ENCODE peak calls at places on chromosome 7, in five cellular contexts. O is aorta, E is ascending aorta, G is psoas muscle, P is esophagus squamous epithelium. L is an unnamed sample.

GRCh38 chr7:20385121-20385520 is 54.4 kb downstream of the ITGB8 start:
- DNase-seq in O (no peak), E (no peak), G (no peak), P (no peak), L (no peak)

GRCh38 chr7:5218564-5219360 is 28.7 kb downstream of the WIPI2 start:
- DNase-seq in O (peak; percentile 60), E (no peak), G (no peak), P (no peak), L (no peak)

GRCh38 chr7:150737265-150738055 is at the start of gene GIMAP5:
- DNase-seq in O (no peak), E (no peak), G (peak; percentile 53), P (no peak), L (peak; percentile 60)

GRCh38 chr7:123864012-123864411 is 19.0 kb downstream of the HYAL4 start:
- DNase-seq in O (no peak), E (no peak), G (no peak), P (no peak), L (no peak)

GRCh38 chr7:116497708-116498107 is 1.8 kb upstream of the CAV2 start:
- DNase-seq in O (no peak), E (no peak), G (no peak), P (no peak), L (no peak)

GRCh38 chr7:94001396-94001795 is 2.8 kb downstream of the BET1 start:
- DNase-seq in O (no peak), E (no peak), G (no peak), P (no peak), L (no peak)

GRCh38 chr7:2405601-2406345 is 2.4 kb downstream of the CHST12 start:
- DNase-seq in O (no peak), E (no peak), G (no peak), P (no peak), L (peak; percentile 86)

GRCh38 chr7:105439174-105439893 is 50.6 kb upstream of the SRPK2 start:
- DNase-seq in O (no peak), E (no peak), G (no peak), P (no peak), L (no peak)

GRCh38 chr7:30026229-30027064 is at the start of gene FKBP14:
- DNase-seq in O (peak; percentile 98), E (peak; percentile 94), G (peak; percentile 98), P (peak; percentile 79), L (peak; percentile 89)

GRCh38 chr7:100679927-100680588 is 6.5 kb downstream of the GNB2 start:
- DNase-seq in O (no peak), E (no peak), G (peak; percentile 81), P (no peak), L (no peak)

GRCh38 chr7:152117356-152117755 is 91.9 kb downstream of the GALNT11 start:
- DNase-seq in O (no peak), E (no peak), G (no peak), P (no peak), L (no peak)

GRCh38 chr7:24477807-24478655 is 95.2 kb upstream of the PALS2 start:
- DNase-seq in O (peak; percentile 54), E (no peak), G (no peak), P (no peak), L (no peak)

GRCh38 chr7:29565982-29566746 is 2.5 kb downstream of the PRR15 start:
- DNase-seq in O (peak; percentile 57), E (no peak), G (peak; percentile 51), P (no peak), L (no peak)

GRCh38 chr7:13578294-13578693 is 411.2 kb downstream of the ETV1 start:
- DNase-seq in O (no peak), E (no peak), G (no peak), P (no peak), L (no peak)

GRCh38 chr7:111092406-111093160 is 1.7 kb downstream of the LRRN3 start:
- DNase-seq in O (no peak), E (no peak), G (no peak), P (no peak), L (no peak)

DNA sequence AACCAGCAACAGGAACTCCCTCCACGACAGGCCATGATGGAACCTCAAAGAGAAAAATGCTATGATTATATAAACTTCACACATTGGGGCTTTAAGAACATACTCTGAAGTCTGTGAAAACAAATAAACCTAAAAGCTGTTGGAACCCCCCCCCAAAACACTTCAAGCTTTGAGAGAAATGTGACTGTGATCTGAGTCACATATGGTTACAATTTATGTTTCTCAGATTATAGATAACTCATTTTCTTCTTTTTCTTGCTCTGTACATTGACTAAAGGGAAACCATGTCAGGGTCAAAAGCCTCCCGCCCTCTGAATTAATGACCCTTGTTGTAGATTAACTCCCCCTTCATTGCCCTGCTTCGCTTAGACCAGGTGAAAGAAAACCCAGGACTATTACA is 15.8 kb downstream of the VOPP1 start:
- DNase-seq in O (no peak), E (no peak), G (no peak), P (no peak), L (no peak)
- H3K4me1 ChIP-seq in O (no peaks in the 10 kb centered on the region), E (peaks cover 19% of the 10 kb centered on the region), G (peaks cover 39% of the 10 kb centered on the region), P (peaks cover 60% of the 10 kb centered on the region), L (peaks cover 84% of the 10 kb centered on the region)

GRCh38 chr7:824106-824505 is 8.2 kb upstream of the SUN1 start:
- DNase-seq in O (peak; percentile 18), E (no peak), G (peak; percentile 30), P (no peak), L (no peak)
- H3K4me1 ChIP-seq in O (peaks cover 4% of the 10 kb centered on the region), E (peaks cover 50% of the 10 kb centered on the region), G (peaks cover 91% of the 10 kb centered on the region), P (peaks cover 89% of the 10 kb centered on the region), L (peaks cover 8% of the 10 kb centered on the region)

GRCh38 chr7:144830811-144831210 is 5.0 kb downstream of the TPK1 start:
- DNase-seq in O (no peak), E (no peak), G (no peak), P (no peak), L (no peak)

GRCh38 chr7:144835668-144836544 is at the start of gene TPK1:
- DNase-seq in O (peak; percentile 96), E (peak; percentile 68), G (peak; percentile 95), P (peak; percentile 71), L (peak; percentile 92)

GRCh38 chr7:144836545-144836842 is 641 bp upstream of the TPK1 start:
- DNase-seq in O (no peak), E (no peak), G (no peak), P (no peak), L (no peak)

GRCh38 chr7:144834516-144835165 is 1.2 kb downstream of the TPK1 start:
- DNase-seq in O (peak; percentile 54), E (no peak), G (no peak), P (no peak), L (no peak)

GRCh38 chr7:144835166-144835611 is 664 bp downstream of the TPK1 start:
- DNase-seq in O (peak; percentile 52), E (no peak), G (no peak), P (no peak), L (no peak)
- H3K4me1 ChIP-seq in O (no peaks in the 10 kb centered on the region), E (peaks cover 13% of the 10 kb centered on the region), G (peaks cover 4% of the 10 kb centered on the region), P (peaks cover 24% of the 10 kb centered on the region), L (peaks cover 46% of the 10 kb centered on the region)

DNA sequence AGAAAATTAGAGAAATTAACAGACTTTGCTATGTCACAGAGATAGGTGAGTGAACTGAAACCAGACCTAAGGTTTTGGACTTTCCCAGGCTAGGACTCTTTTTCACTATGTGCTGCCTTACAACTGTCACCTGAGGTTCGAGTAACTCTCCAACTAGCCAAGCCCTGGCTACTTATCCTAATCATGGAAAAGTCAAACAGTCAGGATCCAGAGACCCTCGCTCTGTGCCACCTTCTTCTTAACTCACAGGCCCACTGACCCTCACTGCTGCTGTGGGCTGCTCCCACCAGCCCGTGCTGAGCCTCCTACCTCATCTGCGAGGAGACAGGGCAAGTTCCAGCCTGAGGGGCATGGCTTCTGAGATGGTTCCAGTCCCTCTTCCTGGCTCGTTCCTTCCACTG is 211.4 kb upstream of the KLF14 start:
- DNase-seq in O (no peak), E (no peak), G (no peak), P (no peak), L (no peak)
- H3K4me1 ChIP-seq in O (no peaks in the 10 kb centered on the region), E (peaks cover 21% of the 10 kb centered on the region), G (peaks cover 56% of the 10 kb centered on the region), P (peaks cover 91% of the 10 kb centered on the region), L (peaks cover 85% of the 10 kb centered on the region)

GRCh38 chr7:101938115-101938514 is 120.7 kb downstream of the CUX1 start:
- DNase-seq in O (no peak), E (no peak), G (no peak), P (no peak), L (no peak)
- H3K4me1 ChIP-seq in O (peaks cover 4% of the 10 kb centered on the region), E (peaks cover 51% of the 10 kb centered on the region), G (peaks cover 67% of the 10 kb centered on the region), P (peaks cover 75% of the 10 kb centered on the region), L (no peaks in the 10 kb centered on the region)

GRCh38 chr7:121342631-121343030 is 13.8 kb downstream of the WNT16 start:
- DNase-seq in O (no peak), E (no peak), G (no peak), P (no peak), L (no peak)

GRCh38 chr7:121336579-121336978 is 7.8 kb downstream of the WNT16 start:
- DNase-seq in O (no peak), E (no peak), G (no peak), P (no peak), L (no peak)

GRCh38 chr7:121337398-121337797 is 8.6 kb downstream of the WNT16 start:
- DNase-seq in O (no peak), E (no peak), G (no peak), P (no peak), L (no peak)

GRCh38 chr7:121341933-121342332 is 13.1 kb downstream of the WNT16 start:
- DNase-seq in O (no peak), E (no peak), G (no peak), P (no peak), L (no peak)

DNA sequence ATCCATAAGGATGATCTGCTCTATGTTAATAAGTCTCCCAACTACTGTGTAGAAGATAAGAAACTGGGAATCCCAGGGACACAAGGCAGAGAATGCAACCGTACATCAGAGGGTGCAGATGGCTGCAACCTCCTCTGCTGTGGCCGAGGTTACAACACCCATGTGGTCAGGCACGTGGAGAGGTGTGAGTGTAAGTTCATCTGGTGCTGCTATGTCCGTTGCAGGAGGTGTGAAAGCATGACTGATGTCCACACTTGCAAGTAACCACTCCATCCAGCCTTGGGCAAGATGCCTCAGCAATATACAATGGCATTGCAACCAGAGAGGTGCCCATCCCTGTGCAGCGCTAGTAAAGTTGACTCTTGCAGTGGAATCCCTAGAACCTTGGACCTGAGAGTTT is 10.3 kb downstream of the WNT16 start:
- DNase-seq in O (no peak), E (no peak), G (no peak), P (no peak), L (no peak)
- H3K4me1 ChIP-seq in O (no peaks in the 10 kb centered on the region), E (no peaks in the 10 kb centered on the region), G (no peaks in the 10 kb centered on the region), P (no peaks in the 10 kb centered on the region), L (no peaks in the 10 kb centered on the region)

L was measured in CD8-positive, alpha-beta memory T cell.